ENCODE peak calls at places on chromosome 20, in ten cellular contexts. U is psoas muscle, D is dorsolateral prefrontal cortex, Q is fibroblast of villous mesenchyme, Z is MCF 10A, P is GM12864, C is GM13977, K is pancreas, R is GM20000, Y is natural killer cell. T is an unnamed sample.

GRCh38 chr20:10524643-10525042 is 89.5 kb downstream of the SLX4IP start:
- DNase-seq in U (no peak), D (no peak), Q (no peak), Z (peak; percentile 38), P (no peak), C (no peak), K (no peak), R (no peak), Y (no peak), T (no peak)

GRCh38 chr20:36821964-36822437 is 48.4 kb upstream of the DSN1 start:
- DNase-seq in U (no peak), D (peak; percentile 67), Q (no peak), Z (no peak), P (no peak), C (no peak), K (no peak), R (no peak), Y (no peak), T (no peak)

GRCh38 chr20:63025534-63026331 is 19.0 kb upstream of the BHLHE23 start:
- DNase-seq in U (no peak), D (peak; percentile 49), Q (peak; percentile 52), Z (peak; percentile 41), P (no peak), C (no peak), K (no peak), R (peak; percentile 59), Y (no peak), T (no peak)

GRCh38 chr20:5141615-5142014 is 14.8 kb downstream of the CDS2 start:
- DNase-seq in U (no peak), D (no peak), Q (no peak), Z (no peak), P (no peak), C (no peak), K (no peak), R (no peak), Y (no peak), T (no peak)

GRCh38 chr20:52150440-52151258 is 40.9 kb downstream of the ZFP64 start:
- DNase-seq in U (no peak), D (no peak), Q (peak; percentile 57), Z (peak; percentile 57), P (no peak), C (peak; percentile 75), K (no peak), R (peak; percentile 71), Y (no peak), T (peak; percentile 65)

GRCh38 chr20:373171-373890 is 7.2 kb upstream of the TRIB3 start:
- DNase-seq in U (peak; percentile 39), D (no peak), Q (peak; percentile 95), Z (peak; percentile 83), P (no peak), C (no peak), K (no peak), R (no peak), Y (no peak), T (no peak)

GRCh38 chr20:741620-742019 is 26.7 kb downstream of the SLC52A3 start:
- DNase-seq in U (no peak), D (no peak), Q (no peak), Z (no peak), P (no peak), C (no peak), K (no peak), R (no peak), Y (no peak), T (no peak)

GRCh38 chr20:6558361-6558760 is 209.1 kb upstream of the BMP2 start:
- DNase-seq in U (no peak), D (no peak), Q (no peak), Z (peak; percentile 40), P (no peak), C (no peak), K (no peak), R (no peak), Y (no peak), T (no peak)

GRCh38 chr20:61600061-61600460 is 348.0 kb downstream of the CDH4 start:
- DNase-seq in U (no peak), D (no peak), Q (no peak), Z (no peak), P (no peak), C (no peak), K (no peak), R (no peak), Y (no peak), T (no peak)

GRCh38 chr20:53842301-53843099 is 227.9 kb downstream of the BCAS1 start:
- DNase-seq in U (no peak), D (no peak), Q (no peak), Z (no peak), P (no peak), C (no peak), K (no peak), R (no peak), Y (no peak), T (no peak)

GRCh38 chr20:20737158-20737557 is 24.7 kb upstream of the RALGAPA2 start:
- DNase-seq in U (no peak), D (no peak), Q (no peak), Z (no peak), P (no peak), C (no peak), K (no peak), R (no peak), Y (no peak), T (no peak)

GRCh38 chr20:63518351-63518861 is 2.2 kb upstream of the PPDPF start:
- DNase-seq in U (no peak), D (no peak), Q (no peak), Z (no peak), P (no peak), C (no peak), K (peak; percentile 24), R (no peak), Y (no peak), T (no peak)

GRCh38 chr20:24782801-24783630 is 166.1 kb upstream of the CST7 start:
- DNase-seq in U (no peak), D (peak; percentile 16), Q (no peak), Z (no peak), P (no peak), C (no peak), K (no peak), R (no peak), Y (no peak), T (no peak)
- TF ChIP-seq CTCF in U (no peak), D (peak; percentile 17), Q (no peak), Z (no peak), P (no peak), C (no peak), K (no peak), R (no peak), Y (no peak), T (no peak)

DNA sequence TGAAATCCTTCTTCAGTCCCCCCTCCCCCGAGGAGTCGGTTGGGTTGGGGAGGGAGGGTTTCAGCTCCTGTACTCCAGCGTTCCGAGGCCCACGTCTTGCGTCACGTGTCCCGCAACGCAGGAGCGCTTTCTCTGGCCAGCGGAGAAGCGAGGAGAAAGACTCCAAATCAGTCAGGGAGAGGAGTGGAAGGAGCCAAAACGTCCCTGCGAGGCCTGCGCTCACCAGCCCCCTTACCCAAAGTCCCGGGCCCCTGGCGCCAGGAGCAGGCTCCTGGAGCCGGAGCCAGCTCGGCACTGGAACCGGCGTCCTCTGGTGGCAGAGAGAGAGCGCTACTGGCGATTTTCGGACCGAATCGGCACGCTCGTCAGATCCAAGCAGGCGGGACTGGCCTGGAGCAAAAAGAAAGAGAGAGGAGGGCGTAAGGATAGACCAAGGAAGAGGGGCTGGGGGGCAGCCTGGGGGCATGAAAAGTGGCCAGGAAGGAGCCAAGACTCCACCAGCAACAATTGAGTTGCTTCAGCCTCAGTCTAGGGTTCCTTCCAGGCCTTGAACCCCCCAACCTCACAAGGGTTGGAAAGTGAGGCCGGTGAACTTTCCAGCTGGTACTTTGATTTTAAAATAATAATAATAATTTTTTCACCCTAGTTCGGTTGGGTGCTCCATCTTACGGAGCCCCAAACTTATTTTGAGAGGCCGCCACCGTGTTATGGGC is at the start of gene GNAS:
- DNase-seq in U (peak; percentile 66), D (no peak), Q (peak; percentile 63), Z (peak; percentile 44), P (no peak), C (peak; percentile 77), K (peak; percentile 67), R (peak; percentile 73), Y (no peak), T (peak; percentile 52)
- TF ChIP-seq CTCF in U (peak; percentile 61), D (peak; percentile 36), Q (peak; percentile 66), Z (peak; percentile 51), P (peak; percentile 67), C (peak; percentile 73), K (peak; percentile 50), R (peak; percentile 31), Y (peak; percentile 19), T (peak; percentile 58)

DNA sequence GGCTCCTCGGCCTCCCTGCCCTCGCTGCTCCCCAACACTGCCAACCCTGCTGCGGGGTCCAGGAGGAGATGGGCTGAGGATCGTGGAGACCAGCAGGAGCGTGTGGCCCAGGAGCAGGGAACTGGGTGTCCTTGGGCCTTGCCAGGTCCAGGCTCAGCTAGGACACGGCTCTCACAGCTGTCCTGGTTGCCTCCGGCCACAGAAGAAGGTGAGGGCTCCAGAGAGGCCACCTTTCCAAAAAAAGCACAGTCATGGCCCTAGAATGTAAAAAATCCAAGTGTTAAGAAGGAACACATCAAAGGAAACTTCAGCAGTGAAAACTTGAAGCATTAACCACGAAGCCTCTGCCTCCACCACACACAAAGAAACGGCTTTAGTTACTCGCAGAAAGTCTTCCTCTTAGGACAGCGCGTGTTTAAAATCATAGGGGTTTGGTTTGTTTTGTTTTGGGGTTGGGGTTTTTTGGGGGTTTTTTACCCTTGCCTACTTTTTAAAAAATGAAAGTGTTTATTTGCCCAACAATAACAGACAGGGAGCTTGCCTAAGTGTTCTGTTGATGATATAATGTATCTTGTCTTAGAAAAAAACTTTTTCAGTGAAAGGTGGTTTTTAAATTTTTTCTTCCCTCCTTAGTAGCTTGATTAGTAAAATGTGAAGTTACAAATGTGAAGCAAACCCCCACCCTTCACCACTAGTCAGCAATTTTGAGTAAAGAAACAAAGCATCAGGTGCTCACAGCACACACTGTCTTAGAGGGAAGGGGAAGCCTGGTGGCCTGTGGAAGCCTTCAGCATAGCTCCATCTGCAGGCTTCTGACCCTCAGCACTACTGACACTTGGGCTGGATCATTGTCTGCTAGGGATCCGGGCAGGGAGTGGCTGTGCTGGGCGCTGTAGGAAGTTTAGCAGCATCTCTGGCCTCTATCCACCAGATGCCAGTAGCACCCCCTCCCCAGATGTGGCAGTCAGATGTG is 60.0 kb downstream of the PTPN1 start:
- DNase-seq in U (no peak), D (no peak), Q (peak; percentile 59), Z (peak; percentile 42), P (peak; percentile 50), C (peak; percentile 78), K (no peak), R (peak; percentile 74), Y (no peak), T (peak; percentile 79)
- TF ChIP-seq CTCF in U (no peak), D (peak; percentile 19), Q (peak; percentile 63), Z (peak; percentile 43), P (peak; percentile 68), C (peak; percentile 76), K (no peak), R (peak; percentile 53), Y (no peak), T (peak; percentile 62)

DNA sequence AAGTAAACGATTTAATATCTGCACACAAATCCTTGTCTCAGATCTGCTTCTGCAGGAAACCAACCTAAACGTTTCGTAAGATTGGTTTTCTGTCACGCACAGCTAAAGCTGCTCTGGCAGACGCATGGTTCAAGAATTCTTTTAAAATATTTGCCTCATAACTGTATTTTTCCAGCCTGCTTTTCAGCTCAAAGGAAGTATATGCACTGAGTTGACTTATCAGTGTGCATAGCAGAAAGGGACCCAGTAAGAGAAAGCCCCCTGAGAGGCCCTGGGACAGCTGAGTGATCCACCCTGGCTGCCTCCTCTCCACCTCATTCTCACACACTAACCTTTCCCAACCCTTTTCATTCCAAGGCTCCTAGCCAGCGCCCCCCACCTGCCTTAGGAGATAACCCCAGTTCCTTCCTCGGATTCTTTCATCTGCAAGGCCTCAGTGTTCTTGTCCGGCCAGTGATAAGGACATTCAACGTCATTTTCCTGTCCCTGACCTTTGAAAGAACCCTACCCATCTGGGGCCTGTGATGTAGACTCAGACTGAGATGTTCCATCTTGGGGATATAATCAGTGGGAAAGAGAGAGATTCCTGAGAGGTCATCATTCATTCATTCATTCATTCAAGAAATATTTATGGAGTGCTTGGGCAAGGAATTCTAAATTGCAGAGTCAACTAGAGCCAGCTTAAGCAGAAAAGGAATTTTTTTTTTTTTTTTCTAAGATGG is 22.4 kb upstream of the SLC9A8 start:
- DNase-seq in U (peak; percentile 21), D (no peak), Q (peak; percentile 98), Z (no peak), P (no peak), C (no peak), K (no peak), R (no peak), Y (no peak), T (no peak)
- TF ChIP-seq CTCF in U (no peak), D (no peak), Q (no peak), Z (no peak), P (no peak), C (no peak), K (no peak), R (no peak), Y (no peak), T (no peak)

T was measured in GM10248.